ENCODE peak calls at places on chromosomes 11 and 22, in ten cellular contexts. F is OCI-LY7, T is transverse colon, H is natural killer cell, Q is GM10248, X is BE2C, G is pancreas, B is nephron progenitor cell, L is neural progenitor cell, A is HepG2. R is an unnamed sample.

GRCh38 chr11:59611570-59612565 is 3.7 kb downstream of the OSBP start:
- DNase-seq in F (no peak), T (peak), H (no peak), Q (no peak), X (no peak), G (peak), B (no peak), L (no peak), A (peak), R (no peak)

GRCh38 chr11:82577246-82577645 is 156.4 kb downstream of the FAM181B start:
- DNase-seq in F (no peak), T (no peak), H (no peak), Q (no peak), X (peak), G (peak), B (no peak), L (no peak), A (no peak), R (no peak)

GRCh38 chr11:19344661-19345518 is 104.1 kb upstream of the E2F8 start:
- DNase-seq in F (no peak), T (peak), H (no peak), Q (peak), X (peak), G (peak), B (peak), L (peak), A (no peak), R (peak)

GRCh38 chr11:26045082-26045481 is 286.8 kb upstream of the ANO3 start:
- DNase-seq in F (no peak), T (no peak), H (no peak), Q (no peak), X (no peak), G (no peak), B (no peak), L (no peak), A (no peak), R (no peak)

GRCh38 chr11:70348608-70349007 is 49.7 kb upstream of the CTTN start:
- DNase-seq in F (no peak), T (no peak), H (no peak), Q (no peak), X (no peak), G (no peak), B (no peak), L (no peak), A (no peak), R (no peak)

GRCh38 chr11:109892321-109892794 is 200.8 kb upstream of the ZC3H12C start:
- DNase-seq in F (no peak), T (no peak), H (no peak), Q (no peak), X (no peak), G (no peak), B (no peak), L (no peak), A (no peak), R (no peak)

GRCh38 chr22:19606332-19607197 is 82.4 kb upstream of the CLDN5 start:
- DNase-seq in F (no peak), T (no peak), H (no peak), Q (no peak), X (no peak), G (no peak), B (no peak), L (no peak), A (no peak), R (no peak)

GRCh38 chr22:28547132-28547842 is 132.4 kb downstream of the TTC28 start:
- DNase-seq in F (no peak), T (no peak), H (no peak), Q (no peak), X (no peak), G (no peak), B (no peak), L (no peak), A (no peak), R (no peak)

GRCh38 chr22:20783844-20784723 is 10.2 kb downstream of the SERPIND1 start:
- DNase-seq in F (peak), T (peak), H (no peak), Q (peak), X (peak), G (no peak), B (peak), L (peak), A (peak), R (no peak)

GRCh38 chr22:46377566-46378498 is 42.3 kb downstream of the TRMU start:
- DNase-seq in F (no peak), T (peak), H (no peak), Q (no peak), X (no peak), G (peak), B (peak), L (peak), A (peak), R (no peak)

GRCh38 chr11:16942342-16942741 is 71.9 kb downstream of the PLEKHA7 start:
- DNase-seq in F (no peak), T (no peak), H (no peak), Q (no peak), X (no peak), G (no peak), B (no peak), L (no peak), A (no peak), R (no peak)

GRCh38 chr11:10770626-10771254 is 19.7 kb downstream of the CTR9 start:
- DNase-seq in F (peak), T (peak), H (no peak), Q (peak), X (peak), G (no peak), B (peak), L (peak), A (peak), R (no peak)

DNA sequence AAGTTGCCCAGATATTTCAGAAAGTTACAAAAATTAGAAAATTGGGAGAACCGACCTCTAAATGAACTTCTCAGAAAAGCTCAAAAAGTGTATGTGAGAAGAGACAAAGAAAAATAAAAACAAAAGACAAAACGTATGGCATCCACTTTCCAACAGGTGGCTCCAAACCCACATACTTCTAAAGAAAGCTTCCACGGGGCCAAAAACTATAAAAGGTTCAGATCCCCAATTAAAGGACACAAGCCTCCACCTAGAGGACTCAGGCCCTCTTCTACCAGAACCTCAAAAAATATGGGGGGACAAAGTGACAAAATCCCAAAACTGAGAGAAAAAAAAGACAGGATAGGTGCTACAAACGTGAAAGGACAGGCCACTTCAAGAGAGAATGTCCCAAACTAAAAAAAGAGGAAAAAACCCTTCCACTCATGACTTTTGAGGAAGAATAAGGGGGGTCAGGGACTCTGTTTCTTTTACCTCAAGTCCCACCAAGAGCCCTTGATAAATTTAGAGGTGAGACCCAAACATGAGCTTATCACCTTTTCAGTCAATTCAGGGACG is 8.8 kb downstream of the SCGB2A1 start:
- DNase-seq in F (peak), T (no peak), H (no peak), Q (no peak), X (no peak), G (no peak), B (no peak), L (peak), A (peak), R (no peak)
- TF ChIP-seq CTCF in F (peak), T (peak), H (no peak), Q (peak), X (peak), G (no peak), B (peak), L (peak), A (peak), R (peak)

GRCh38 chr22:43187171-43188099 is 501 bp upstream of the TTLL12 start:
- DNase-seq in F (peak), T (peak), H (peak), Q (peak), X (peak), G (peak), B (peak), L (peak), A (peak), R (peak)
- TF ChIP-seq CTCF in F (peak), T (peak), H (peak), Q (peak), X (peak), G (peak), B (peak), L (peak), A (peak), R (peak)

DNA sequence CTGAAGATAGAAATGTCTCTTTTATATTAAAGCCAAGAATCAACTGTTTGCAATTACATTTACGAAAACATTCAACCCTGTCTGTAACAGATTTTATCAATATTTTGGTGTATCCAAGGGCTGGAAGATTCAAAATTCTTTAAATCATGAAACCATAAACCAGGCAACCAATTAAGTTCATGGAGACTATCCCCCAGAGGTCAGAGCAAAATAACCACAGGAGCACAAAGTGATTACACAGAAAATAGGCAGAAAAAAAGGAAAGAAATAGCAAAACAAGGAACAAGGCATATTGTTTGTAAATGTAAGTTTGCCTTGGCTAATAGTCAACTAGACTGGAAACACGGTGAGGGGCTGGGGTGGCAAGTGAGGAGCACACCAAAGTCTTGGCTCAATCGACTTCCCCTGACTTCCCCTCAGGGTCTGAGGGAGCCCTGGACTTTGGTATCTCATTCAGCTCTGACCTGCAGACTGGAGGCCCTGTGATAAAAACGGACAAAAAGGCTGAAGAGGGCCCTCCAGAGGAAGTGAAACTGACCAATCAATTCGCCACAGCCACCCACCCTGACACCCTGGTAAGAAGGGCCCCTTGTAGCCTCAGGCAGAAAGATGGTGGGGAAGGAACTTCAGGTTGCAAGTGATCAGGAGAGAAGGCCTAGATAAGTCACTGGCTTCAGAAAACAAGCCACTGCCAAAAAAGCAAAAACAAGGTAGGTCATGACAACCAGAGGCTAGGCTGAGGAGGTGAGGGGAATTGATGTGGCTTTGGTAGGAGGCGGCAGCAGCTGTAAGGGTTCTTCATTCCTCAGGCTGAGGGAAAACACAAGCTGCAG is 1.9 kb downstream of the SIK3 start:
- DNase-seq in F (peak), T (peak), H (peak), Q (peak), X (peak), G (no peak), B (no peak), L (peak), A (peak), R (no peak)
- TF ChIP-seq CTCF in F (peak), T (no peak), H (no peak), Q (peak), X (peak), G (no peak), B (no peak), L (peak), A (peak), R (no peak)

GRCh38 chr11:57160665-57161064 is 21.1 kb upstream of the LRRC55 start:
- DNase-seq in F (no peak), T (no peak), H (no peak), Q (no peak), X (no peak), G (no peak), B (no peak), L (no peak), A (no peak), R (no peak)
- TF ChIP-seq CTCF in F (no peak), T (no peak), H (no peak), Q (no peak), X (no peak), G (no peak), B (no peak), L (no peak), A (no peak), R (no peak)

DNA sequence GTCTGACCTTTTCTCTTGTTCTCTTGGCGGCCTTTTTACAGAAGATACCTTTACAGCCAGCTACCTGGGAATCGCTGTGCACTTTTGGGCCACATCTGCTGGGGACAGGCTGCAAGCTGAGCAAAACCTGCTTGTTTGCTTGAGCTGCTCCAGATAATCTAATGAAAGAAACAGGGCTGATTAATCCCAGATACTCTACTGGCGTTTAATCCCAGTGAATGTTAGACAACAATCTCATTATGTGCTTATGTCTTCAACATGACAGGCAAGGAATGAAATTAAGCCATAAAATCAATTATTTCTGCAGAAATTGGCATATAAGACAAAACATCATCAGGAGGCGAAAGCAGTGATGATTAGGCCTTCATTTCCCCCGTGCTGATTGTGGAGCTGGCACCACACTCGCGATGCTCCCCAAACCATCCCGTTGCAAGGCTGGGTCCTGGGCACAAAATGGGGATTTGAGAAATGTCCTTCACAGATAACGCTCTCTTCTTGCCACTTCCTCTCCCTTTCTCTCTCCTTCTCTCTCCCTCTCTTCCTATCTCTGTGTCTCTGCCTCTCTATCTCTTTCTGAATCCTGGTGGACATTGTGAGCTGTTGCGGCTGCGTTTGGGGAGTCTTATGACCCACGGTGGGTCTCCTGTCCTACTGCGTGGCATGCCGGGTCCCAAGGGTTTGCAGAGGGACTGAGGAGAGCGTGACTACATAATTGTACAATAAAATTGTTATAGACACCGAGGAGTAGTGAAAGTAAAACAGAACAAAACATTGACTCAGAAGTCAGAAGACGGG is 1053.9 kb downstream of the TBC1D22A start:
- DNase-seq in F (no peak), T (no peak), H (no peak), Q (no peak), X (no peak), G (no peak), B (no peak), L (no peak), A (no peak), R (peak)
- TF ChIP-seq CTCF in F (no peak), T (no peak), H (no peak), Q (no peak), X (no peak), G (no peak), B (no peak), L (no peak), A (no peak), R (no peak)

GRCh38 chr11:120712862-120713770 is 201.6 kb downstream of the GRIK4 start:
- DNase-seq in F (no peak), T (no peak), H (no peak), Q (no peak), X (no peak), G (no peak), B (no peak), L (no peak), A (no peak), R (no peak)

GRCh38 chr11:120717042-120717441 is 205.5 kb downstream of the GRIK4 start:
- DNase-seq in F (no peak), T (no peak), H (no peak), Q (no peak), X (no peak), G (no peak), B (no peak), L (no peak), A (no peak), R (peak)

GRCh38 chr11:120717623-120718022 is 206.1 kb downstream of the GRIK4 start:
- DNase-seq in F (no peak), T (no peak), H (no peak), Q (no peak), X (no peak), G (no peak), B (no peak), L (peak), A (no peak), R (peak)

GRCh38 chr11:120714448-120714847 is 202.9 kb downstream of the GRIK4 start:
- DNase-seq in F (no peak), T (no peak), H (no peak), Q (no peak), X (no peak), G (no peak), B (no peak), L (no peak), A (no peak), R (no peak)

DNA sequence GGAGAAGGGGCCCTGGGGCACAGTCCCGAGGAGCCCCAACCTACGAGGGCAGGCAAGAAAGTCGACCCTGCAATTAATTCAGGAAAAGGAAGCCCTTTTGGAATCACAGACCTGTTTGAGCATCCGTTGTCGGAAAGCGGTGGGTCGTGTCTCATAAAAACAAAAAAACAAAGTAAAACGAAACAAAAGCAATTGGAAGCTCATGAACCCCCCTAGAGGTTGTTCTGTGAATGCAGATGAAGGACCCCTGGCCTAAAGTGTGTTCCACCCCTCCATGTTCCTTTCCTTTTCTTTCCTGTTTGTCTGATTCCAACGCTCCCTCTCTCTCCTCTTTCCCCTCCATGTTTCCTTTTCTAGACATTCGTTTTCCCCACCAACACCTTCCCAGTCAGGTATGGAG is 203.7 kb downstream of the GRIK4 start:
- DNase-seq in F (peak), T (no peak), H (no peak), Q (peak), X (no peak), G (no peak), B (no peak), L (peak), A (peak), R (peak)
- TF ChIP-seq CTCF in F (peak), T (no peak), H (peak), Q (peak), X (peak), G (no peak), B (peak), L (peak), A (peak), R (peak)

GRCh38 chr22:41768420-41768819 is 32.1 kb upstream of the CCDC134 start:
- DNase-seq in F (no peak), T (no peak), H (no peak), Q (no peak), X (no peak), G (no peak), B (no peak), L (no peak), A (no peak), R (no peak)

GRCh38 chr22:41758231-41758630 is 42.2 kb upstream of the CCDC134 start:
- DNase-seq in F (no peak), T (no peak), H (no peak), Q (no peak), X (no peak), G (no peak), B (no peak), L (no peak), A (no peak), R (no peak)

GRCh38 chr22:41757507-41757906 is 43.0 kb upstream of the CCDC134 start:
- DNase-seq in F (no peak), T (no peak), H (no peak), Q (no peak), X (no peak), G (no peak), B (no peak), L (no peak), A (no peak), R (no peak)

GRCh38 chr22:41766476-41766875 is 34.0 kb upstream of the CCDC134 start:
- DNase-seq in F (no peak), T (no peak), H (no peak), Q (no peak), X (no peak), G (no peak), B (no peak), L (no peak), A (no peak), R (no peak)

DNA sequence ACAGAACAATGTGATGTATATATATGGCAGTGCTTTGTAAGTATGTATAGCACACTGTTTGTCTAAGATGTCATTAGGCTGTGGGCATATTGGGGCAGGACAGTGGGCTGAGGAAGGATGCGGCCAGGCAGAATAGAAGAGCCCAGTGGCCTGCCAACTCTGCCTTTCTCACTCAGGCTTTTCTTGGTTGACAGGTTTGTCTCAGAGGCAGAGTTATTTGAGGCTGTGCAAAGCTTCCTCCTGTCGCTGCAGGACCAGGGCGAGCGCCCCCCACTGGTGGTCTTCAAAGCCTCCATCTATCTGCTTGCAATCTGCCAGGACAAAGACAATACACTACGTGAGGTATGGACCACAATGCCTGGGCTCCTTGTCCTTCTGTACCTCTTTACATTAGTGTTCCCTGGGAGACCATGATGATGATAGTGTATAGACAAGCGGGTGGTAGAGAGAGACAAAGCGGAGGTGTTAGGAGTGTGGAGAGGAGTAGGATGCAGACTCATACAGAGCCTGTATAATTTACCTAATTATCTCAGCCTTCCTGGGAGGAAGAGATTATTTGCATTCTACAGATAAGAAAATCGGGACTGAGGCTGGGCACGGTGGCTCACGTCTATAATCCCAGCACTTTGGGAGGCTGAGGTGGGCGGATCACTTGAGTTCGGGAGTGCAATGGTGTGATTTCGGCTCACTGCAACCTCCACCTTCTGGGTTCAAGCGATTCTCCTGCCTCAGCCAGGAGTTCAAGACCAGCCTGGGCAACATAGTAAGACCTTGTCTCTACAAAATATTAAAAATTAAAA is 37.3 kb upstream of the CCDC134 start:
- DNase-seq in F (peak), T (peak), H (peak), Q (peak), X (peak), G (no peak), B (peak), L (peak), A (peak), R (no peak)
- TF ChIP-seq CTCF in F (peak), T (no peak), H (peak), Q (peak), X (peak), G (no peak), B (peak), L (peak), A (peak), R (peak)

GRCh38 chr11:121766138-121766537 is 313.4 kb upstream of the SORL1-AS1 start:
- DNase-seq in F (no peak), T (no peak), H (no peak), Q (no peak), X (no peak), G (no peak), B (no peak), L (no peak), A (no peak), R (no peak)
- TF ChIP-seq CTCF in F (no peak), T (no peak), H (no peak), Q (no peak), X (no peak), G (no peak), B (no peak), L (no peak), A (no peak), R (no peak)

R was measured in type B pancreatic cell.